ENCODE peak calls at places on chromosomes 1 and 21, in four cellular contexts. J, L, Q and M are unnamed samples.
A peak's percentile ranks its signal among the peaks of the same experiment; 100 is the strongest.

GRCh38 chr1:63276625-63277024 is 45.7 kb upstream of the FOXD3 start:
- DNase-seq in J (no peak), L (no peak), Q (no peak), M (no peak)

GRCh38 chr1:182783068-182783467 is 6.5 kb upstream of the NPL start:
- DNase-seq in J (peak; percentile 41), L (no peak), Q (no peak), M (no peak)

GRCh38 chr1:219085988-219086387 is 87.7 kb upstream of the LYPLAL1 start:
- DNase-seq in J (no peak), L (no peak), Q (no peak), M (no peak)

GRCh38 chr1:225342695-225343094 is 85.1 kb downstream of the LBR start:
- DNase-seq in J (no peak), L (no peak), Q (no peak), M (no peak)

GRCh38 chr1:119310301-119310700 is 58.3 kb upstream of the HAO2 start:
- DNase-seq in J (no peak), L (no peak), Q (no peak), M (no peak)

GRCh38 chr1:28591708-28592313 is at the start of gene RAB42:
- DNase-seq in J (no peak), L (no peak), Q (no peak), M (no peak)

GRCh38 chr1:17342014-17342441 is 30.0 kb upstream of the PADI6 start:
- DNase-seq in J (no peak), L (no peak), Q (no peak), M (no peak)

GRCh38 chr1:110524311-110525249 is 5.6 kb upstream of the KCNA10 start:
- DNase-seq in J (peak; percentile 67), L (no peak), Q (peak; percentile 40), M (no peak)

GRCh38 chr1:168786476-168787330 is 57.7 kb upstream of the DPT start:
- DNase-seq in J (no peak), L (peak; percentile 16), Q (no peak), M (no peak)

GRCh38 chr1:197619008-197619640 is 156.2 kb downstream of the DENND1B start:
- DNase-seq in J (no peak), L (peak; percentile 19), Q (peak; percentile 37), M (no peak)

GRCh38 chr1:187691439-187691838 is 862.7 kb downstream of the PLA2G4A start:
- DNase-seq in J (no peak), L (peak; percentile 84), Q (peak; percentile 98), M (no peak)

GRCh38 chr1:151352001-151352718 is 5.1 kb upstream of the RFX5 start:
- DNase-seq in J (no peak), L (no peak), Q (peak; percentile 97), M (no peak)

GRCh38 chr1:118535901-118536300 is 350.9 kb upstream of the SPAG17 start:
- DNase-seq in J (no peak), L (no peak), Q (no peak), M (no peak)

GRCh38 chr1:224542783-224543440 is 73.2 kb upstream of the CNIH3 start:
- DNase-seq in J (peak; percentile 7), L (peak; percentile 97), Q (peak; percentile 92), M (no peak)

GRCh38 chr21:35423694-35424093 is 374.6 kb upstream of the RUNX1 start:
- DNase-seq in J (no peak), L (no peak), Q (no peak), M (no peak)

GRCh38 chr1:7704214-7705047 is 66.7 kb upstream of the VAMP3 start:
- DNase-seq in J (peak; percentile 88), L (peak; percentile 67), Q (no peak), M (peak; percentile 93)

GRCh38 chr21:17650301-17650700 is 37.6 kb upstream of the BTG3 start:
- DNase-seq in J (no peak), L (no peak), Q (no peak), M (no peak)

GRCh38 chr1:52423771-52424170 is 19.4 kb downstream of the PRPF38A start:
- DNase-seq in J (no peak), L (no peak), Q (no peak), M (no peak)

GRCh38 chr1:38527373-38527966 is 332.1 kb downstream of the RRAGC start:
- DNase-seq in J (peak; percentile 88), L (no peak), Q (no peak), M (no peak)

GRCh38 chr1:40925834-40926403 is 53.6 kb upstream of the CTPS1 start:
- DNase-seq in J (no peak), L (no peak), Q (no peak), M (no peak)

GRCh38 chr1:221664253-221664652 is 77.6 kb downstream of the DUSP10 start:
- DNase-seq in J (no peak), L (no peak), Q (no peak), M (no peak)

GRCh38 chr1:222828939-222829338 is 14.1 kb downstream of the DISP1 start:
- DNase-seq in J (no peak), L (no peak), Q (no peak), M (no peak)

GRCh38 chr1:159266832-159267231 is 35.3 kb upstream of the FCER1A start:
- DNase-seq in J (no peak), L (no peak), Q (no peak), M (no peak)

GRCh38 chr1:161864577-161864976 is 98.5 kb downstream of the ATF6 start:
- DNase-seq in J (no peak), L (peak; percentile 44), Q (peak; percentile 38), M (no peak)

GRCh38 chr21:16193758-16194606 is 464.2 kb downstream of the USP25 start:
- DNase-seq in J (peak; percentile 2), L (peak; percentile 51), Q (peak; percentile 65), M (no peak)

GRCh38 chr1:2391034-2391384 is 345 bp downstream of the MORN1 start:
- DNase-seq in J (peak; percentile 44), L (no peak), Q (peak; percentile 29), M (no peak)

GRCh38 chr1:112694363-112694929 is 12.5 kb downstream of the RHOC start:
- DNase-seq in J (no peak), L (no peak), Q (no peak), M (no peak)

GRCh38 chr1:227521782-227522181 is 41.6 kb upstream of the ZNF678 start:
- DNase-seq in J (no peak), L (no peak), Q (no peak), M (no peak)

GRCh38 chr21:34921151-34921550 is 128.0 kb downstream of the RUNX1 start:
- DNase-seq in J (no peak), L (no peak), Q (no peak), M (no peak)

DNA sequence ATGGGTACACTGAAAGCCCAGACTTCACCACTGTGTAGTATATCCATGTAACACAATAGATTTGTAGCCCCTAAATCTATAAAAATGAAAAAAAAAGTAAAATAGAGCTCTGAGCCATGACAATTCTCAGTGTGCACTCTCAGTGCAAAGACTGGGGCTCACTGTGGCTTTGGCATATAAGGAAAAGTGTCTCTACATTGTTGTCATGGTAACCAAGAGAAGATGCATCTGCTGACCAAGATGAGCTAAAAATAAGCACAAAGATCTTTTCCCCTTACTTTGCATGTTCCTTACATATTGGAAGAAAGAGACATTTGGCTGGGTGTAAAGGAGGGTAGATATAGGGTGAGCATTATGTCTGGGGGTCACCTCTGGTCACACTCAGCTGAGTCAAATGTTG is 12.0 kb downstream of the PGLYRP4 start:
- DNase-seq in J (no peak), L (no peak), Q (no peak), M (no peak)
- TF ChIP-seq CTCF in J (no peak), L (no peak), Q (no peak), M (no peak)

GRCh38 chr1:25118554-25118953 is 113.7 kb downstream of the SYF2 start:
- DNase-seq in J (no peak), L (no peak), Q (no peak), M (no peak)

GRCh38 chr1:25120286-25120685 is 112.0 kb downstream of the SYF2 start:
- DNase-seq in J (no peak), L (no peak), Q (no peak), M (no peak)

GRCh38 chr1:25112400-25112799 is 119.9 kb downstream of the SYF2 start:
- DNase-seq in J (no peak), L (no peak), Q (no peak), M (no peak)

GRCh38 chr1:25116832-25117231 is 115.5 kb downstream of the SYF2 start:
- DNase-seq in J (no peak), L (no peak), Q (no peak), M (no peak)

GRCh38 chr1:25117233-25117823 is 115.0 kb downstream of the SYF2 start:
- DNase-seq in J (peak; percentile 65), L (no peak), Q (peak; percentile 26), M (no peak)
- TF ChIP-seq CTCF in J (peak; percentile 46), L (no peak), Q (no peak), M (no peak)

GRCh38 chr1:108209456-108210108 is 9.4 kb upstream of the SLC25A24 start:
- DNase-seq in J (peak; percentile 48), L (no peak), Q (no peak), M (no peak)
- TF ChIP-seq CTCF in J (no peak), L (no peak), Q (no peak), M (no peak)

GRCh38 chr1:19596065-19596718 is 47.9 kb upstream of the NBL1 start:
- DNase-seq in J (no peak), L (no peak), Q (no peak), M (no peak)

GRCh38 chr1:19597463-19598309 is 46.4 kb upstream of the NBL1 start:
- DNase-seq in J (peak; percentile 66), L (no peak), Q (peak; percentile 35), M (no peak)

GRCh38 chr1:19591482-19592093 is 52.5 kb upstream of the NBL1 start:
- DNase-seq in J (no peak), L (no peak), Q (no peak), M (no peak)

GRCh38 chr1:19599810-19600209 is 44.3 kb upstream of the NBL1 start:
- DNase-seq in J (no peak), L (no peak), Q (no peak), M (no peak)

GRCh38 chr1:19596719-19597462 is 47.2 kb upstream of the NBL1 start:
- DNase-seq in J (peak; percentile 100), L (peak; percentile 92), Q (peak; percentile 98), M (peak; percentile 90)
- TF ChIP-seq CTCF in J (no peak), L (no peak), Q (no peak), M (no peak)

GRCh38 chr1:155910621-155911121 is 478 bp downstream of the RIT1 start:
- DNase-seq in J (peak; percentile 49), L (no peak), Q (peak; percentile 35), M (no peak)

GRCh38 chr1:155911156-155912055 is at the start of gene RIT1:
- DNase-seq in J (peak; percentile 92), L (peak; percentile 28), Q (peak; percentile 88), M (peak; percentile 50)

GRCh38 chr1:155909894-155910293 is 1.3 kb downstream of the RIT1 start:
- DNase-seq in J (no peak), L (no peak), Q (no peak), M (no peak)

GRCh38 chr1:155913969-155914757 is 3.0 kb upstream of the RIT1 start:
- DNase-seq in J (no peak), L (no peak), Q (no peak), M (no peak)

DNA sequence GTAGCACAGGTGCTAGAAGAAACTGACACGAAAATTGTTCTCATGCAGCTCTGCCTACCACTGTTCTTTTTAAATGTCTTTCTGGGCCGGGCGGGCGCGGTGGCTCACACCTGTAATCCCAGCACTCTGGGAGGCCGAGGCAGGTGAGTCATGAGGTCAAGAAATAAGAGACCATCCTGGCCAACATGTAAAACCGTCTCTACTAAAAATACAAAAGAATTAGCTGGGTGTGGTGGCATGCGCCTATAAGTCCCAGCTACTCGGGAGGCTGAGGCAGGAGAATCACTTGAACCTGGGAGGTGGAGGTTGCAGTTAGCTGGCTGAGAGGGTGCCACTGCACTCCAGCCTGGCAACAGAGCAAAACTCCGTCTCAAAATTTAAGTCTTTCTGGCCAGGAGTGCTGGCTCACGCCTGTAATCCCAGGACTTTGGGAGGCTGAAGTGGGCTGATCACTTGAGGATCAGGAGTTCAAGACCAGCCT is 947 bp upstream of the RIT1 start:
- DNase-seq in J (no peak), L (no peak), Q (peak; percentile 37), M (no peak)
- TF ChIP-seq CTCF in J (no peak), L (no peak), Q (no peak), M (no peak)

GRCh38 chr1:244111008-244111407 is 59.9 kb downstream of the ZBTB18 start:
- DNase-seq in J (no peak), L (no peak), Q (no peak), M (no peak)
- TF ChIP-seq CTCF in J (no peak), L (no peak), Q (no peak), M (no peak)